ENCODE peak calls at places on chromosome 6, in seven cellular contexts. F is GM12864, Q is fibroblast of mammary gland, I is activated B cell treated with CpG ODN at 0.5 μM for 24 hours, P is vagina, B is AG10803, K is IMR-90. G is an unnamed sample.

GRCh38 chr6:119102901-119103300 is 24.4 kb upstream of the FAM184A start:
- DNase-seq in P (no peak), Q (no peak), K (no peak), B (no peak), F (no peak), I (no peak), G (no peak)

GRCh38 chr6:57248311-57248895 is 26.3 kb upstream of the RAB23 start:
- DNase-seq in F (no peak), B (no peak), K (no peak), P (no peak), I (no peak), Q (no peak), G (no peak)

GRCh38 chr6:44053760-44054556 is 73.3 kb downstream of the MRPL14 start:
- DNase-seq in I (no peak), P (no peak), K (peak), F (no peak), Q (peak), B (peak), G (no peak)

GRCh38 chr6:72424476-72424875 is 197.4 kb upstream of the KCNQ5 start:
- DNase-seq in B (no peak), K (no peak), P (no peak), F (no peak), I (no peak), Q (no peak), G (no peak)

GRCh38 chr6:45619994-45620471 is 242.3 kb upstream of the SUPT3H start:
- DNase-seq in K (peak), B (peak), P (no peak), Q (peak), I (no peak), F (no peak), G (no peak)

GRCh38 chr6:34546551-34547321 is 9.4 kb downstream of the SPDEF start:
- DNase-seq in Q (no peak), F (no peak), P (no peak), K (no peak), I (no peak), B (peak), G (no peak)

GRCh38 chr6:136582702-136583471 is 32.7 kb upstream of the MAP7 start:
- DNase-seq in P (no peak), K (peak), F (no peak), I (no peak), Q (peak), B (peak), G (no peak)

GRCh38 chr6:79455446-79455845 is 81.8 kb downstream of the LCA5 start:
- DNase-seq in P (no peak), B (no peak), K (no peak), I (no peak), F (no peak), Q (no peak), G (no peak)

GRCh38 chr6:141095308-141095707 is 1037.4 kb upstream of the GJE1 start:
- DNase-seq in F (no peak), P (no peak), Q (no peak), I (no peak), B (no peak), K (no peak), G (no peak)

GRCh38 chr6:168371989-168372711 is 52.6 kb upstream of the DACT2 start:
- DNase-seq in Q (no peak), F (no peak), I (no peak), K (no peak), B (no peak), P (no peak), G (no peak)

GRCh38 chr6:108570518-108570917 is 9.8 kb downstream of the FOXO3 start:
- DNase-seq in Q (peak), B (no peak), K (peak), P (no peak), F (no peak), I (no peak), G (no peak)

GRCh38 chr6:90178294-90178678 is 118.4 kb downstream of the BACH2 start:
- DNase-seq in K (peak), B (no peak), P (no peak), Q (no peak), F (no peak), I (no peak), G (no peak)

GRCh38 chr6:90177544-90178293 is 118.9 kb downstream of the BACH2 start:
- DNase-seq in P (no peak), F (no peak), K (no peak), I (no peak), Q (no peak), B (no peak), G (no peak)

GRCh38 chr6:90175627-90176538 is 120.8 kb downstream of the BACH2 start:
- DNase-seq in F (no peak), K (no peak), Q (no peak), P (no peak), I (peak), B (no peak), G (no peak)

GRCh38 chr6:90180526-90180925 is 116.1 kb downstream of the BACH2 start:
- DNase-seq in Q (no peak), K (no peak), P (no peak), B (no peak), F (no peak), I (no peak), G (no peak)

GRCh38 chr6:90179190-90180169 is 117.2 kb downstream of the BACH2 start:
- DNase-seq in K (no peak), I (no peak), Q (peak), B (no peak), F (no peak), P (no peak), G (no peak)
- TF ChIP-seq CTCF in K (peak), I (no peak), Q (peak), B (peak), F (peak), P (no peak), G (peak)

GRCh38 chr6:87420360-87420759 is 12.6 kb downstream of the CFAP206 start:
- DNase-seq in P (no peak), Q (no peak), F (no peak), I (no peak), K (no peak), B (no peak), G (no peak)
- TF ChIP-seq CTCF in P (no peak), Q (no peak), F (no peak), I (no peak), K (no peak), B (no peak), G (no peak)

DNA sequence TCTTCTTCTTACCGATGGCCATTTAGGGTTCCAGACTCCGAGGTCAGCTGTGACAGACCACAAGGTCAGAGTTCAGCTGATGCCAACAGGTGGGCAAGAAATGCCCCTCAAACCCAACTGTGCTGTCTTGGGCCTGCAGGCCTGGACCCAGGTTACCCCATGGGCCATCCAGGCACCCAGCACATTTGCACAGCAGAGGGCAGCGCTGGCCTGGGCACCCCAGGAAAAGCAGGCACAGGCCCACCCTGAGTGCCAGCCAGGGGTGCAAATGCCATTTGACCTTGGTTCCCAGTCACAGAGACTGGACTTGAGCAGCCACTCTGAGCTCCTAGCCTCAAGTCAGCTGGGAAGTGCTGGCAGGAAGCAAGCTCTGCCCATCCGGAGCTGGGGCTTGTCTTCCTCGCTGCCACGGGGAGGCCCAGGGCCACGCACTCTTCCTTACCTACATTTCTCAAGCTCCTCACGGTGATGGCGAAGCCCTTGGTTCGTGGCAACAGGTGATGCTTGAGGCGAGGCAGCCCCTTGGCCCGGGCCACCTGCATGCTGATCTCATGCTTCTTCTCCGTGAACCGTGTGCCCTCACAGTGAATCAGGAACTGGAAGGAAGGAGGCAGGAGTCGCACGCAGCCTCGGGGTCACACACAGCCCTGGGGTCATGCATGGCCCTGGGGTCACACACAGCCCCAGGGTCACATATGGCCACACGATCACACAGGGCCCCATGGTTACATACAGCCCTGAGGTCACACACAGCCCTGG is 120.8 kb downstream of the AGPAT4 start:
- DNase-seq in B (no peak), K (no peak), Q (peak), F (no peak), I (no peak), P (no peak), G (peak)
- TF ChIP-seq CTCF in B (peak), K (peak), Q (peak), F (peak), I (no peak), P (no peak), G (peak)

GRCh38 chr6:121201108-121201507 is 133.2 kb downstream of the TBC1D32 start:
- DNase-seq in B (no peak), Q (no peak), P (no peak), K (peak), F (no peak), I (no peak), G (no peak)
- TF ChIP-seq CTCF in B (no peak), Q (no peak), P (no peak), K (no peak), F (no peak), I (no peak), G (no peak)

DNA sequence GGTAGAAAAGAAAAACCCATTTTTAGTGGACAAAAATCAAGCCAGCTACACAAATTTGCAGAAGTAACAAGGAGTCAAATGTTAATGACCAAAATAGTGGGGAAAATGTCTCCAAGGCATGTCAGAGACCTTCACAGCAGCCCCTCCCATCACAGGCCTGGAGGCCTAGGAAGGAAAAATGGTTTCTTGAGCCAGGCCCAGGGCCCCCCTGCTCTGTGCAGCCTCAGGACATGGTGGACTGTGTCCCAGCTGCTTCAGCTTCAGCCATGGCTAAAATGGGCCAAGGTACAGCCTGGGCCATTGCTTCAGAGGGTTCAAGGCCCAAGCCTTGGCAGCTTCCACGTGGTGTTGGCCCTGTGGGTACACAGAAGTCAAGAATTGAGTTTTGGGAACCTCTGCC is 82.5 kb upstream of the CLVS2 start:
- DNase-seq in Q (no peak), F (no peak), I (no peak), P (no peak), K (no peak), B (no peak), G (no peak)
- TF ChIP-seq CTCF in Q (no peak), F (no peak), I (no peak), P (no peak), K (no peak), B (no peak), G (no peak)

DNA sequence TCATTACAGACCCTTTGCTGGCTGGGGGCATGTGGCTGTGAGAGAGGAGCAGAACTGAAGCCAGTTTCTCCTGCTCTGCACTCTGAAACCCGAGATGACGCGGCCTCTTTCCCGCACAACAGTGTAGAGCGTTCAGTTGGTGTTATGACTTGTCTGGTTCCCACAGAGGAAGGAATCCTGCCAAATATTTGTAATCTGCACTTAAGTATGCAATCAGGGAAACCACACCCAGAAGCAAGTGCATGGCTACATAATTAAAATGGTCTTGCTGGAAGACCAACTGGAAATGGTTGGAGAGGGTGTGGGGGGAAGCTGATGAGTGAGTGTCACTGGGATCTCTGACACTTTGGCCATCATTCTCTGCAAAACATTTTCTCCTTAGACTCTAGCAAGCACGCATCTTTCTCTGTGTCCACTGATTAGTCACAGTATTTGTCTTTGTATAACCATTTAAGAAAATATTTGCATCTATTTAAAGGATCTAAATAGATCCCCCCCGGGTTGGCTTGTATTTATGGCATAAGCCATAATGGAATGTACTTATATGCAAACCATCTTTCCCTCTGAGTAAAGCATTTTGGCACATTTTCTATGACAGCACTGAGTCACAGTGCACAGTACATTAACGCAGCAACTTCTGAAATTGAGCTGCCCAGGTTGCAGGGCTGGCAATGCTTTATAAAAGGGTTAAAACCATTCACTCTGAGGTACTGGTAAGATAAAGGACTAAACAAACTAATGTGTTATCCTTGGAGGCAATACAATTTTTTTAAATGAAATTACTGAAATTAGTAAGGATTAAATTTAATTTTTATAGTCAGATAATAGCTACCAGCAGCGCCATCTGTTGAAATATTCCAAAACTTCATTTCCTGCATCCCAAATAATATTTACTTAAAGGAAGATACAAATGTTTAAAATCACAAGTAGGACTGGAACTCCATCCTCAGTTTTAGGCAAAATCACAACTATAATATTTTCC is 76.7 kb downstream of the FOXC1 start:
- DNase-seq in I (no peak), F (no peak), B (peak), K (peak), Q (peak), P (no peak), G (no peak)
- TF ChIP-seq CTCF in I (no peak), F (no peak), B (peak), K (peak), Q (peak), P (no peak), G (no peak)